ENCODE peak calls at places on chromosomes 2 and 18, in nine cellular contexts. S, J, Q, V, B, Z, T, C and R are unnamed samples.

GRCh38 chr2:37464064-37464463 is 119.6 kb downstream of the QPCT start:
- DNase-seq in S (no peak), J (no peak), Q (no peak), V (peak; percentile 30), B (no peak), Z (no peak), T (no peak), C (no peak), R (no peak)

GRCh38 chr2:136238214-136238551 is 120.2 kb upstream of the CXCR4 start:
- DNase-seq in S (peak; percentile 14), J (no peak), Q (no peak), V (no peak), B (no peak), Z (no peak), T (no peak), C (no peak), R (no peak)

GRCh38 chr2:227154976-227155375 is 9.0 kb downstream of the COL4A4 start:
- DNase-seq in S (no peak), J (no peak), Q (no peak), V (peak; percentile 52), B (no peak), Z (no peak), T (peak; percentile 48), C (no peak), R (no peak)

GRCh38 chr2:197846789-197847188 is 42.4 kb downstream of the PLCL1 start:
- DNase-seq in S (no peak), J (no peak), Q (no peak), V (no peak), B (no peak), Z (no peak), T (no peak), C (no peak), R (no peak)

GRCh38 chr18:9742588-9743131 is 34.6 kb downstream of the RAB31 start:
- DNase-seq in S (no peak), J (no peak), Q (no peak), V (peak; percentile 44), B (no peak), Z (no peak), T (no peak), C (no peak), R (peak; percentile 72)

GRCh38 chr2:119230630-119231185 is 7.1 kb downstream of the STEAP3 start:
- DNase-seq in S (no peak), J (no peak), Q (no peak), V (no peak), B (no peak), Z (no peak), T (no peak), C (no peak), R (no peak)

GRCh38 chr2:74227646-74228045 is 29.2 kb downstream of the MTHFD2 start:
- DNase-seq in S (no peak), J (no peak), Q (no peak), V (no peak), B (no peak), Z (no peak), T (no peak), C (no peak), R (no peak)

GRCh38 chr18:46917108-46917807 is at the start of the genes KATNAL2 and PIAS2:
- DNase-seq in S (peak; percentile 60), J (peak; percentile 49), Q (peak; percentile 80), V (peak; percentile 46), B (peak; percentile 86), Z (peak; percentile 67), T (peak; percentile 79), C (peak; percentile 66), R (peak; percentile 85)

GRCh38 chr2:226712941-226713340 is 86.7 kb downstream of the IRS1 start:
- DNase-seq in S (no peak), J (no peak), Q (no peak), V (no peak), B (no peak), Z (no peak), T (no peak), C (no peak), R (no peak)